ENCODE peak calls at places on chromosomes 3 and 15, in ten cellular contexts. One of them, this sample, is unnamed.

GRCh38 chr3:99570061-99570460 is 68.3 kb upstream of the COL8A1 start:
- DNase-seq in OCI-LY7: no peak
- DNase-seq in epithelial cell of esophagus: no peak
- DNase-seq in IMR-90: no peak
- DNase-seq in GM13977: no peak
- DNase-seq in lower lobe of right lung: no peak
- DNase-seq in HFFc6: no peak
- DNase-seq in endothelial cell: no peak
- DNase-seq in fibroblast of the aortic adventitia: no peak
- DNase-seq in cardiac fibroblast: no peak
- DNase-seq in this sample: no peak

GRCh38 chr3:12193485-12194165 is 34.9 kb upstream of the TIMP4 start:
- DNase-seq in OCI-LY7: no peak
- DNase-seq in epithelial cell of esophagus: peak; percentile 94
- DNase-seq in IMR-90: peak; percentile 100
- DNase-seq in GM13977: peak; percentile 58
- DNase-seq in lower lobe of right lung: no peak
- DNase-seq in HFFc6: peak; percentile 98
- DNase-seq in endothelial cell: no peak
- DNase-seq in fibroblast of the aortic adventitia: peak; percentile 99
- DNase-seq in cardiac fibroblast: peak; percentile 99
- DNase-seq in this sample: peak; percentile 94

GRCh38 chr15:92714071-92714456 is 58.5 kb upstream of the FAM174B start:
- DNase-seq in OCI-LY7: no peak
- DNase-seq in epithelial cell of esophagus: peak; percentile 79
- DNase-seq in IMR-90: peak; percentile 25
- DNase-seq in GM13977: peak; percentile 50
- DNase-seq in lower lobe of right lung: no peak
- DNase-seq in HFFc6: peak; percentile 68
- DNase-seq in endothelial cell: peak; percentile 20
- DNase-seq in fibroblast of the aortic adventitia: peak; percentile 27
- DNase-seq in cardiac fibroblast: peak; percentile 38
- DNase-seq in this sample: no peak

GRCh38 chr3:111749171-111750170 is 109.6 kb upstream of the PHLDB2 start:
- DNase-seq in OCI-LY7: no peak
- DNase-seq in epithelial cell of esophagus: no peak
- DNase-seq in IMR-90: no peak
- DNase-seq in GM13977: no peak
- DNase-seq in lower lobe of right lung: no peak
- DNase-seq in HFFc6: no peak
- DNase-seq in endothelial cell: no peak
- DNase-seq in fibroblast of the aortic adventitia: no peak
- DNase-seq in cardiac fibroblast: no peak
- DNase-seq in this sample: no peak

GRCh38 chr3:141243295-141243707 is 11.7 kb downstream of the PXYLP1 start:
- DNase-seq in OCI-LY7: no peak
- DNase-seq in epithelial cell of esophagus: peak; percentile 16
- DNase-seq in IMR-90: peak; percentile 36
- DNase-seq in GM13977: no peak
- DNase-seq in lower lobe of right lung: no peak
- DNase-seq in HFFc6: no peak
- DNase-seq in endothelial cell: no peak
- DNase-seq in fibroblast of the aortic adventitia: peak; percentile 29
- DNase-seq in cardiac fibroblast: peak; percentile 42
- DNase-seq in this sample: no peak

GRCh38 chr3:53254810-53255359 is 937 bp downstream of the TKT start:
- DNase-seq in OCI-LY7: peak; percentile 78
- DNase-seq in epithelial cell of esophagus: peak; percentile 74
- DNase-seq in IMR-90: peak; percentile 47
- DNase-seq in GM13977: peak; percentile 84
- DNase-seq in lower lobe of right lung: peak; percentile 88
- DNase-seq in HFFc6: peak; percentile 34
- DNase-seq in endothelial cell: peak; percentile 62
- DNase-seq in fibroblast of the aortic adventitia: peak; percentile 37
- DNase-seq in cardiac fibroblast: peak; percentile 67
- DNase-seq in this sample: no peak

GRCh38 chr15:57610130-57610529 is 18.4 kb downstream of the MYZAP start:
- DNase-seq in OCI-LY7: no peak
- DNase-seq in epithelial cell of esophagus: peak; percentile 85
- DNase-seq in IMR-90: peak; percentile 50
- DNase-seq in GM13977: no peak
- DNase-seq in lower lobe of right lung: no peak
- DNase-seq in HFFc6: peak; percentile 86
- DNase-seq in endothelial cell: no peak
- DNase-seq in fibroblast of the aortic adventitia: peak; percentile 53
- DNase-seq in cardiac fibroblast: peak; percentile 84
- DNase-seq in this sample: no peak

GRCh38 chr3:40043444-40043755 is 234.0 kb downstream of the MYRIP start:
- DNase-seq in OCI-LY7: no peak
- DNase-seq in epithelial cell of esophagus: peak; percentile 74
- DNase-seq in IMR-90: no peak
- DNase-seq in GM13977: no peak
- DNase-seq in lower lobe of right lung: no peak
- DNase-seq in HFFc6: peak; percentile 66
- DNase-seq in endothelial cell: no peak
- DNase-seq in fibroblast of the aortic adventitia: peak; percentile 91
- DNase-seq in cardiac fibroblast: peak; percentile 70
- DNase-seq in this sample: no peak

GRCh38 chr3:134143828-134144390 is 106.8 kb downstream of the RYK start:
- DNase-seq in OCI-LY7: no peak
- DNase-seq in epithelial cell of esophagus: no peak
- DNase-seq in IMR-90: no peak
- DNase-seq in GM13977: no peak
- DNase-seq in lower lobe of right lung: no peak
- DNase-seq in HFFc6: no peak
- DNase-seq in endothelial cell: no peak
- DNase-seq in fibroblast of the aortic adventitia: no peak
- DNase-seq in cardiac fibroblast: no peak
- DNase-seq in this sample: no peak

GRCh38 chr3:5058463-5058862 is 63.6 kb upstream of the ARL8B start:
- DNase-seq in OCI-LY7: no peak
- DNase-seq in epithelial cell of esophagus: no peak
- DNase-seq in IMR-90: peak; percentile 40
- DNase-seq in GM13977: no peak
- DNase-seq in lower lobe of right lung: no peak
- DNase-seq in HFFc6: peak; percentile 75
- DNase-seq in endothelial cell: no peak
- DNase-seq in fibroblast of the aortic adventitia: peak; percentile 75
- DNase-seq in cardiac fibroblast: peak; percentile 50
- DNase-seq in this sample: no peak

GRCh38 chr15:41790756-41791546 is 16.7 kb downstream of the MAPKBP1 start:
- DNase-seq in OCI-LY7: peak; percentile 44
- DNase-seq in epithelial cell of esophagus: peak; percentile 65
- DNase-seq in IMR-90: peak; percentile 79
- DNase-seq in GM13977: no peak
- DNase-seq in lower lobe of right lung: no peak
- DNase-seq in HFFc6: peak; percentile 84
- DNase-seq in endothelial cell: peak; percentile 53
- DNase-seq in fibroblast of the aortic adventitia: peak; percentile 50
- DNase-seq in cardiac fibroblast: peak; percentile 82
- DNase-seq in this sample: no peak

GRCh38 chr15:101138913-101139880 is 112.7 kb downstream of the CHSY1 start:
- DNase-seq in OCI-LY7: no peak
- DNase-seq in epithelial cell of esophagus: no peak
- DNase-seq in IMR-90: peak; percentile 62
- DNase-seq in GM13977: peak; percentile 76
- DNase-seq in lower lobe of right lung: peak; percentile 15
- DNase-seq in HFFc6: no peak
- DNase-seq in endothelial cell: no peak
- DNase-seq in fibroblast of the aortic adventitia: no peak
- DNase-seq in cardiac fibroblast: no peak
- DNase-seq in this sample: no peak

GRCh38 chr3:51681453-51681852 is 10.4 kb downstream of the TEX264 start:
- DNase-seq in OCI-LY7: peak; percentile 39
- DNase-seq in epithelial cell of esophagus: peak; percentile 83
- DNase-seq in IMR-90: peak; percentile 8
- DNase-seq in GM13977: no peak
- DNase-seq in lower lobe of right lung: peak; percentile 64
- DNase-seq in HFFc6: no peak
- DNase-seq in endothelial cell: no peak
- DNase-seq in fibroblast of the aortic adventitia: no peak
- DNase-seq in cardiac fibroblast: peak; percentile 48
- DNase-seq in this sample: no peak

GRCh38 chr3:136984837-136985236 is 27.1 kb downstream of the IL20RB start:
- DNase-seq in OCI-LY7: no peak
- DNase-seq in epithelial cell of esophagus: peak; percentile 90
- DNase-seq in IMR-90: peak; percentile 74
- DNase-seq in GM13977: no peak
- DNase-seq in lower lobe of right lung: no peak
- DNase-seq in HFFc6: peak; percentile 55
- DNase-seq in endothelial cell: no peak
- DNase-seq in fibroblast of the aortic adventitia: peak; percentile 73
- DNase-seq in cardiac fibroblast: peak; percentile 35
- DNase-seq in this sample: no peak

GRCh38 chr3:123258359-123258758 is 56.6 kb downstream of the SEC22A start:
- DNase-seq in OCI-LY7: no peak
- DNase-seq in epithelial cell of esophagus: no peak
- DNase-seq in IMR-90: no peak
- DNase-seq in GM13977: no peak
- DNase-seq in lower lobe of right lung: no peak
- DNase-seq in HFFc6: no peak
- DNase-seq in endothelial cell: no peak
- DNase-seq in fibroblast of the aortic adventitia: peak; percentile 32
- DNase-seq in cardiac fibroblast: no peak
- DNase-seq in this sample: no peak

GRCh38 chr3:127857270-127857801 is 35.0 kb upstream of the MGLL start:
- DNase-seq in OCI-LY7: peak; percentile 29
- DNase-seq in epithelial cell of esophagus: peak; percentile 21
- DNase-seq in IMR-90: peak; percentile 11
- DNase-seq in GM13977: peak; percentile 52
- DNase-seq in lower lobe of right lung: no peak
- DNase-seq in HFFc6: no peak
- DNase-seq in endothelial cell: no peak
- DNase-seq in fibroblast of the aortic adventitia: peak; percentile 28
- DNase-seq in cardiac fibroblast: peak; percentile 17
- DNase-seq in this sample: no peak
- TF ChIP-seq CTCF in OCI-LY7: peak; percentile 43
- TF ChIP-seq CTCF in epithelial cell of esophagus: peak; percentile 29
- TF ChIP-seq CTCF in IMR-90: no peak
- TF ChIP-seq CTCF in GM13977: peak; percentile 50
- TF ChIP-seq CTCF in lower lobe of right lung: no peak
- TF ChIP-seq CTCF in HFFc6: no peak
- TF ChIP-seq CTCF in endothelial cell: no peak
- TF ChIP-seq CTCF in fibroblast of the aortic adventitia: peak; percentile 15
- TF ChIP-seq CTCF in cardiac fibroblast: no peak
- TF ChIP-seq CTCF in this sample: no peak

GRCh38 chr3:59308001-59308400 is 258.2 kb upstream of the CFAP20DC start:
- DNase-seq in OCI-LY7: no peak
- DNase-seq in epithelial cell of esophagus: peak; percentile 56
- DNase-seq in IMR-90: no peak
- DNase-seq in GM13977: no peak
- DNase-seq in lower lobe of right lung: no peak
- DNase-seq in HFFc6: no peak
- DNase-seq in endothelial cell: no peak
- DNase-seq in fibroblast of the aortic adventitia: no peak
- DNase-seq in cardiac fibroblast: no peak
- DNase-seq in this sample: no peak

GRCh38 chr3:59310736-59311135 is 260.9 kb upstream of the CFAP20DC start:
- DNase-seq in OCI-LY7: no peak
- DNase-seq in epithelial cell of esophagus: peak; percentile 29
- DNase-seq in IMR-90: no peak
- DNase-seq in GM13977: no peak
- DNase-seq in lower lobe of right lung: no peak
- DNase-seq in HFFc6: no peak
- DNase-seq in endothelial cell: no peak
- DNase-seq in fibroblast of the aortic adventitia: no peak
- DNase-seq in cardiac fibroblast: no peak
- DNase-seq in this sample: no peak

GRCh38 chr3:59308684-59309083 is 258.9 kb upstream of the CFAP20DC start:
- DNase-seq in OCI-LY7: no peak
- DNase-seq in epithelial cell of esophagus: no peak
- DNase-seq in IMR-90: no peak
- DNase-seq in GM13977: no peak
- DNase-seq in lower lobe of right lung: no peak
- DNase-seq in HFFc6: no peak
- DNase-seq in endothelial cell: peak; percentile 6
- DNase-seq in fibroblast of the aortic adventitia: no peak
- DNase-seq in cardiac fibroblast: no peak
- DNase-seq in this sample: no peak

GRCh38 chr3:59317386-59317785 is 267.6 kb upstream of the CFAP20DC start:
- DNase-seq in OCI-LY7: no peak
- DNase-seq in epithelial cell of esophagus: peak; percentile 26
- DNase-seq in IMR-90: no peak
- DNase-seq in GM13977: no peak
- DNase-seq in lower lobe of right lung: no peak
- DNase-seq in HFFc6: no peak
- DNase-seq in endothelial cell: no peak
- DNase-seq in fibroblast of the aortic adventitia: no peak
- DNase-seq in cardiac fibroblast: no peak
- DNase-seq in this sample: no peak

DNA sequence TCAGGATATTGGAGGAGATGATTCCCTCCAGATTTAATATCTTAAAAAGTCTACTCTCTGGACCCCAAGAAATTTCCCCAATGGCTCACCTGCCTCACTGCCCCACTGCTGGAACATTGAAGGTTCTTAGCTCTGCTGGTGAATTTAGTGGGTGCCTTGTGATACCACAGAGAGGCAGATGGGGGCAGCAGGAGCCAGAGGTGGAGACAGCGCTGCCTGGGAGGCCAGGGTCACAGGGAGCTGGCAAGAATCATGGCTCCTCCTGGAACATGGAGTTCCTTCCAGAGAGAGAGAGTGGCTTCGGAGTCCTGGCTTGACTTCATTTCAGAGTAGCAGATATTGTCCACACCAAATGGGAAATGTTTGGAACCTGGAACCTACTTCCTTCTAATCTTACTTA is 263.5 kb upstream of the CFAP20DC start:
- DNase-seq in OCI-LY7: peak; percentile 19
- DNase-seq in epithelial cell of esophagus: peak; percentile 68
- DNase-seq in IMR-90: peak; percentile 13
- DNase-seq in GM13977: peak; percentile 34
- DNase-seq in lower lobe of right lung: peak; percentile 51
- DNase-seq in HFFc6: no peak
- DNase-seq in endothelial cell: peak; percentile 71
- DNase-seq in fibroblast of the aortic adventitia: peak; percentile 41
- DNase-seq in cardiac fibroblast: peak; percentile 49
- DNase-seq in this sample: no peak
- TF ChIP-seq CTCF in OCI-LY7: peak; percentile 76
- TF ChIP-seq CTCF in epithelial cell of esophagus: peak; percentile 71
- TF ChIP-seq CTCF in IMR-90: peak; percentile 61
- TF ChIP-seq CTCF in GM13977: peak; percentile 87
- TF ChIP-seq CTCF in lower lobe of right lung: peak; percentile 63
- TF ChIP-seq CTCF in HFFc6: peak; percentile 34
- TF ChIP-seq CTCF in endothelial cell: peak; percentile 25
- TF ChIP-seq CTCF in fibroblast of the aortic adventitia: peak; percentile 57
- TF ChIP-seq CTCF in cardiac fibroblast: peak; percentile 54
- TF ChIP-seq CTCF in this sample: peak; percentile 75

GRCh38 chr15:39976291-39977274 is 42.7 kb downstream of the EIF2AK4 start:
- DNase-seq in OCI-LY7: peak; percentile 79
- DNase-seq in epithelial cell of esophagus: peak; percentile 66
- DNase-seq in IMR-90: peak; percentile 52
- DNase-seq in GM13977: peak; percentile 40
- DNase-seq in lower lobe of right lung: peak; percentile 59
- DNase-seq in HFFc6: peak; percentile 53
- DNase-seq in endothelial cell: peak; percentile 25
- DNase-seq in fibroblast of the aortic adventitia: peak; percentile 40
- DNase-seq in cardiac fibroblast: peak; percentile 74
- DNase-seq in this sample: no peak
- TF ChIP-seq CTCF in OCI-LY7: peak; percentile 72
- TF ChIP-seq CTCF in epithelial cell of esophagus: peak; percentile 44
- TF ChIP-seq CTCF in IMR-90: peak; percentile 51
- TF ChIP-seq CTCF in GM13977: peak; percentile 15
- TF ChIP-seq CTCF in lower lobe of right lung: peak; percentile 37
- TF ChIP-seq CTCF in HFFc6: peak; percentile 80
- TF ChIP-seq CTCF in endothelial cell: no peak
- TF ChIP-seq CTCF in fibroblast of the aortic adventitia: peak; percentile 38
- TF ChIP-seq CTCF in cardiac fibroblast: peak; percentile 50
- TF ChIP-seq CTCF in this sample: no peak

GRCh38 chr15:62021991-62022600 is 38.2 kb downstream of the VPS13C start:
- DNase-seq in OCI-LY7: peak; percentile 8
- DNase-seq in epithelial cell of esophagus: no peak
- DNase-seq in IMR-90: no peak
- DNase-seq in GM13977: no peak
- DNase-seq in lower lobe of right lung: no peak
- DNase-seq in HFFc6: no peak
- DNase-seq in endothelial cell: no peak
- DNase-seq in fibroblast of the aortic adventitia: no peak
- DNase-seq in cardiac fibroblast: no peak
- DNase-seq in this sample: no peak
- TF ChIP-seq CTCF in OCI-LY7: peak; percentile 79
- TF ChIP-seq CTCF in epithelial cell of esophagus: peak; percentile 34
- TF ChIP-seq CTCF in IMR-90: no peak
- TF ChIP-seq CTCF in GM13977: no peak
- TF ChIP-seq CTCF in lower lobe of right lung: no peak
- TF ChIP-seq CTCF in HFFc6: peak; percentile 69
- TF ChIP-seq CTCF in endothelial cell: peak; percentile 60
- TF ChIP-seq CTCF in fibroblast of the aortic adventitia: peak; percentile 35
- TF ChIP-seq CTCF in cardiac fibroblast: peak; percentile 46
- TF ChIP-seq CTCF in this sample: peak; percentile 39

This sample was measured in CD14-positive monocyte.